ENCODE peak calls at places on chromosomes 13 and 19, in four cellular contexts. H, W, T and D are unnamed samples.

GRCh38 chr19:19451429-19452240 is 46.2 kb downstream of the GATAD2A start:
- DNase-seq in T (no peak), W (no peak), H (peak; percentile 36), D (no peak)

GRCh38 chr13:79767126-79767525 is 286.2 kb downstream of the NDFIP2 start:
- DNase-seq in W (no peak), T (no peak), H (no peak), D (no peak)

GRCh38 chr13:46569471-46569870 is 16.5 kb downstream of the LRCH1 start:
- DNase-seq in W (no peak), T (no peak), H (no peak), D (no peak)

GRCh38 chr13:49927755-49928154 is 8.4 kb downstream of the SPRYD7 start:
- DNase-seq in T (no peak), H (no peak), W (no peak), D (no peak)

GRCh38 chr13:23586336-23586735 is 16.1 kb downstream of the TNFRSF19 start:
- DNase-seq in T (no peak), H (no peak), W (no peak), D (no peak)

GRCh38 chr19:42942187-42942789 is 5.3 kb upstream of the PSG7 start:
- DNase-seq in W (peak; percentile 17), H (peak; percentile 1), T (no peak), D (peak; percentile 17)

GRCh38 chr19:50785329-50785922 is 4.8 kb upstream of the ACP4 start:
- DNase-seq in T (no peak), H (no peak), W (no peak), D (no peak)

GRCh38 chr13:28394422-28394821 is 100.5 kb downstream of the FLT1 start:
- DNase-seq in T (no peak), H (no peak), W (no peak), D (no peak)

GRCh38 chr13:98348476-98348875 is 171.4 kb upstream of the RNF113B start:
- DNase-seq in T (no peak), H (no peak), W (no peak), D (no peak)

GRCh38 chr13:68714292-68714691 is 1393.3 kb upstream of the ATXN8OS start:
- DNase-seq in T (no peak), W (no peak), H (no peak), D (no peak)

GRCh38 chr19:18464646-18465045 is 26.7 kb upstream of the ISYNA1 start:
- DNase-seq in H (no peak), T (peak; percentile 87), W (no peak), D (no peak)

GRCh38 chr19:18292810-18293641 is 11.6 kb upstream of the JUND start:
- DNase-seq in W (peak; percentile 94), T (peak; percentile 90), H (peak; percentile 67), D (peak; percentile 90)

GRCh38 chr13:22726721-22727120 is 454.1 kb upstream of the SGCG start:
- DNase-seq in W (peak; percentile 80), T (no peak), H (no peak), D (no peak)

GRCh38 chr13:59770451-59770850 is 393.3 kb downstream of the DIAPH3 start:
- DNase-seq in W (no peak), T (no peak), H (no peak), D (no peak)

GRCh38 chr13:99566125-99567083 is 65.1 kb downstream of the TM9SF2 start:
- DNase-seq in H (no peak), T (no peak), W (no peak), D (no peak)

GRCh38 chr19:1073063-1073955 is 6.3 kb downstream of the ARHGAP45 start:
- DNase-seq in T (peak; percentile 47), H (no peak), W (no peak), D (no peak)
- H3K4me1 ChIP-seq in T (peaks cover 3% of the 10 kb centered on the region), H (peaks cover 93% of the 10 kb centered on the region), W (peaks cover 15% of the 10 kb centered on the region), D (peaks cover 4% of the 10 kb centered on the region)

GRCh38 chr19:32040246-32040645 is 305.2 kb upstream of the ZNF507 start:
- DNase-seq in W (no peak), T (no peak), H (no peak), D (no peak)
- H3K4me3 ChIP-seq in W (no peak overlapping the region), T (no peak overlapping the region), H (no peak overlapping the region), D (no peak overlapping the region)

GRCh38 chr13:113120300-113121182 is 2.1 kb upstream of the F10 start:
- DNase-seq in H (no peak), T (no peak), W (no peak), D (no peak)

GRCh38 chr13:113121183-113121927 is 1.2 kb upstream of the F10 start:
- DNase-seq in H (no peak), T (no peak), W (no peak), D (no peak)

GRCh38 chr13:113119166-113119821 is 3.3 kb upstream of the F10 start:
- DNase-seq in W (no peak), H (no peak), T (no peak), D (no peak)

GRCh38 chr13:113118328-113119021 is 4.1 kb upstream of the F10 start:
- DNase-seq in W (no peak), H (no peak), T (no peak), D (no peak)

GRCh38 chr13:113119822-113120189 is 2.8 kb upstream of the F10 start:
- DNase-seq in T (no peak), H (no peak), W (no peak), D (no peak)
- H3K36me3 ChIP-seq in T (no peaks in the 10 kb centered on the region), H (no peaks in the 10 kb centered on the region), W (no peaks in the 10 kb centered on the region), D (no peaks in the 10 kb centered on the region)

DNA sequence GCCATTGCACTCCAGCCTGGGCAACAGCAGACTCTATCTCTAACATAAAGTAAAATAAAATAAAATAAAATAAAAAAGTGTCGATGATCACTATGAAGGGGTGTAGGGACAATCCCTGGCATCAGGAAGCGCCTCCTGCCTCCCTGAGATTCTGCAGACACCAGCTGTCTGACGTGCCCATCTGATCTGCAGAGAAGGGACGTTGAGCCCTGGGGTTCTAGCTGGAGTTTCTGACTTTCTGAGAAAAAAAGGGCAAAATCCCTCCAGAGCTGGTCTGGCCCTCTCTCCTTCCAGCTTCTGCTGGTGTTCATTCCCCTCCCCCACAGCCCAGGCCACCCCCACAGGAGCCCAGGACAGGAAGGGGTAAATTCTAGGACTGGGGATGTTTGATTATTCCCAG is 2.4 kb upstream of the ADGRE5 start:
- DNase-seq in H (no peak), W (no peak), T (no peak), D (no peak)
- H3K4me1 ChIP-seq in H (peaks cover 56% of the 10 kb centered on the region), W (peaks cover 36% of the 10 kb centered on the region), T (peaks cover 39% of the 10 kb centered on the region), D (peaks cover 10% of the 10 kb centered on the region)

DNA sequence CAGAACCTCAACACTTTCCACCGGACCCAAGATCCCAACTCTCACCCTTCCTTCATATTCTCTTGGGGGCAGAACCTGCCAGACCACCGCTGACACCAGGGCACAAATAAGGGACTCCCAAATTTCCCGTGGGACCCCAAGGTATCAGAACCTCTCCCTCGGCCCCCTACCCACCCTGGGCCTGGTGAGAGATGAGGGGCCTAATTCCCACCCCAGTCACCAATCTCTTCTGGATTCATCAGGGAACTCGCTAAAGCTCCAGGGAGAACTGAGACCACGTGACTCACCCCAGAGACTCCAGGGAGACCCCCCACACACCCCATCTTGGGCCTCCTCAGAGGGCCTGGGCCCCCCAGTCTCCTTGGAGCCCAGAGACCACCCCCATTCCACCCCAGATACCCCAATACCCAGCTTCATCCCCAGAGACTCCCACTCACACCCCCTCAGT is 1.8 kb downstream of the LMNB2 start:
- DNase-seq in W (no peak), H (no peak), T (no peak), D (no peak)
- H3K4me3 ChIP-seq in W (peak overlapping the region; percentile 100), H (no peak overlapping the region), T (no peak overlapping the region), D (no peak overlapping the region)

GRCh38 chr19:36101550-36102327 is 9.2 kb upstream of the OVOL3 start:
- DNase-seq in T (no peak), W (no peak), H (no peak), D (no peak)

GRCh38 chr19:36100476-36100875 is 10.5 kb upstream of the OVOL3 start:
- DNase-seq in T (peak; percentile 72), H (no peak), W (no peak), D (no peak)

GRCh38 chr19:36103040-36103626 is 7.8 kb upstream of the OVOL3 start:
- DNase-seq in T (no peak), W (no peak), H (no peak), D (no peak)

GRCh38 chr19:36097036-36097435 is 13.9 kb upstream of the OVOL3 start:
- DNase-seq in W (no peak), T (no peak), H (no peak), D (no peak)

DNA sequence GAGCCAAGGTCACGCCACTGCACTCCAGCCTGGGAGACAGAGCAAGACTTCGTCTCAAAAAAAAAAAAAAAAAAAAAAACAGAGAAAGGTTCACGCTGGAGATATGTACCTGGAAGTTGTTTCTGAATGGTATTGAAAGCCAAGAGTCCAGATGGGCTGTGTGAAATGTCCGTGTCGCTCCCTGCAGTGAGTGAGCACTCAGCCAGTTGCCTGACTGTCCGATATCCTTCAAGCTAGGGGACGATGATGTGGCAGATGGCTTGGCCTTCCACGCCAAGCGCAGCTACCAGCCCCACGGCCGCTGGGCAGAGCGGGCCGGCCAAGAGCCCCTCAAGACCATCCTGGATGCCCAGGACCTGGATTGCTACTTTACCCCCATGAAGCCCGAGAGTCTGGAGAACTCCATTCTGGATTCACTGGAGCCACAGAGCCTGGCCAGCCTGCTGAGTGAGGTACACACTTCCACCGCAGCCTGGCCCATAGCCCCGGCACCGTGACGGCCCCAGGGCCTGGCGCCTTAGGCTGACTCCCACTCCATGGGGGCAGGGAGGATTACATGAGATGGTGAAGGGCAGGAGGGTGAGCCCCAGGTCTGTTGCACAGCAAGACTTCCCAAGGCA is 11.7 kb upstream of the OVOL3 start:
- DNase-seq in T (no peak), H (no peak), W (no peak), D (no peak)
- H3K36me3 ChIP-seq in T (no peaks in the 10 kb centered on the region), H (no peaks in the 10 kb centered on the region), W (peaks cover 37% of the 10 kb centered on the region), D (peaks cover 77% of the 10 kb centered on the region)

DNA sequence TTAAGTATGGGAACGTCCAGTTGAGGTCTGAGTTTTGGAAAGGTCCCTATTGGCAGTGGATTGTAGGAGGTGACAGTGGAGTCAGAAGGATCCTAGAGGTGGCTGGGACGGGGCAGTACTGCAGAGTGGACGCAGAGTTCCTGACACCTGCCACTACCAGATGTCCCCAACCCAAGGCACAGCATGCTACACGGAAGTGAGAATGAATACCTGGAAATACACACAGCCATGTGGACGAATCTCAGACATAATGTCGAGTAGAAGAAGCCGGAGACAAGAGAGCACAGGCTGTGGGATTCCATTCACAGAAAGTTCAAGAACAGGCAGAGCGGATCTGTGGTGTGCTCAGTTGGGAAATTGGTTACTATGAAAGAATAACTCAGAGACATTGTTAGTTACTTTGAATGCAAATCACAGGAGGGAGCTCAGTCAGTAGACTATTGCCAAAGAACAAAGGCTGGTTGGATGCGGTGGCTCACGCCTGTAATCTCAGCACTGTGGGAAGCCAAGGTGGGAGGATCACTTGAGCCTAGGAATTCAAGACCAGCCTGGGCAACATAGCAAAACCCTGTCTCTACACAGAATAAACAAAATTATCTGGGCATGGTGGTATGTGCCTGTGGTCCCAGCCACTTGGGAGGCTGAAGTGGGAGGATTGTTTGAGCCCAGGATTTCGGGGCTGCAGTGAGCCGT is 37.4 kb downstream of the RYR1 start:
- DNase-seq in W (no peak), H (no peak), T (no peak), D (no peak)
- H3K4me1 ChIP-seq in W (no peaks in the 10 kb centered on the region), H (no peaks in the 10 kb centered on the region), T (peaks cover 13% of the 10 kb centered on the region), D (no peaks in the 10 kb centered on the region)

DNA sequence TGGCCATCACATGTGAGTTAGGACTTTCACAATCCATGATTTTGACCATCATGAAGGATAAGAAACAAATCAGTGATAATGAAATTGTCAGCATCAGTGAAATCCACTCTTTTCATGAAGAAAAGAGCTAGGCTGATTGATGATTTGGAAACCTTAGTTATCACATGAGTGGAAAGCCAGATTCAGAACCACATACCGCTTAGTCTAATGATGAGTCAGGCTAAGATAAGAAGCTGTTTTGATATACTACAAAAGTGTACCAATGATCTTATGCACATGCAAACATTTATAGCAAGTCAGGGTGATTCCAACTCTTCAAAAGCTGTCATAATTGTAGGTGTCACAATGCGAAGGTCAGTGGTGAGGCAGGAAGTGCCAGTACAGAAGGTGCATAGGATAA is 519.3 kb downstream of the GPC6 start:
- DNase-seq in H (no peak), T (no peak), W (no peak), D (no peak)
- H3K4me3 ChIP-seq in H (no peak overlapping the region), T (no peak overlapping the region), W (no peak overlapping the region), D (no peak overlapping the region)